ENCODE peak calls at places on chromosomes 12 and 14, in ten cellular contexts. Y, H, O, E, G, L, S, B, X and Z are unnamed samples.

GRCh38 chr14:75981426-75981825 is 369 bp downstream of the TGFB3 start:
- DNase-seq in B (peak), S (no peak), H (no peak), O (peak), L (no peak), X (no peak), Y (no peak), E (peak), G (peak), Z (no peak)

GRCh38 chr14:32259368-32260013 is 56.4 kb upstream of the RNU6-8 start:
- DNase-seq in O (peak), Y (peak), B (no peak), L (no peak), X (peak), S (no peak), E (no peak), H (peak), G (peak), Z (peak)

GRCh38 chr12:6821674-6822433 is at the start of gene GPR162:
- DNase-seq in H (peak), E (peak), X (no peak), G (no peak), O (peak), S (no peak), Y (peak), L (no peak), B (peak), Z (no peak)

GRCh38 chr12:101021911-101022388 is 188.1 kb downstream of the SLC5A8 start:
- DNase-seq in X (peak), G (no peak), B (peak), L (no peak), E (no peak), S (no peak), Y (peak), O (no peak), H (peak), Z (peak)

GRCh38 chr12:109899783-109900751 is at the start of gene TCHP:
- DNase-seq in X (peak), S (peak), O (peak), B (peak), E (peak), G (peak), H (peak), L (peak), Y (peak), Z (peak)

GRCh38 chr12:122336015-122336946 is 70.0 kb upstream of the VPS33A start:
- DNase-seq in O (peak), E (no peak), Y (peak), L (peak), B (no peak), G (no peak), X (no peak), S (peak), H (peak), Z (no peak)

GRCh38 chr12:49552899-49553298 is 14.1 kb downstream of the KCNH3 start:
- DNase-seq in G (no peak), B (peak), S (no peak), O (no peak), E (no peak), X (no peak), L (no peak), H (no peak), Y (no peak), Z (no peak)

GRCh38 chr12:29346764-29347421 is 34.1 kb downstream of the ERGIC2 start:
- DNase-seq in E (no peak), H (no peak), S (no peak), O (no peak), G (no peak), X (no peak), L (no peak), B (no peak), Y (peak), Z (no peak)

GRCh38 chr12:18468521-18469075 is 207.3 kb downstream of the PIK3C2G start:
- DNase-seq in X (peak), L (no peak), E (no peak), B (peak), Y (peak), G (no peak), O (no peak), S (no peak), H (peak), Z (peak)

GRCh38 chr12:50828121-50828520 is 14.6 kb upstream of the TMPRSS12 start:
- DNase-seq in E (no peak), X (no peak), S (no peak), B (no peak), G (no peak), H (no peak), L (no peak), Y (no peak), O (no peak), Z (no peak)

GRCh38 chr12:6038160-6038559 is 86.3 kb downstream of the VWF start:
- DNase-seq in S (no peak), O (peak), X (no peak), E (no peak), Y (peak), L (no peak), G (no peak), H (peak), B (peak), Z (peak)

GRCh38 chr12:113479578-113480335 is 8.1 kb upstream of the LHX5 start:
- DNase-seq in O (peak), B (peak), S (peak), H (peak), G (no peak), Y (peak), L (peak), X (no peak), E (no peak), Z (peak)

GRCh38 chr14:68624541-68625220 is 168.2 kb downstream of the ZFP36L1 start:
- DNase-seq in L (no peak), Y (no peak), H (no peak), S (peak), B (peak), G (no peak), X (no peak), O (no peak), E (no peak), Z (no peak)

GRCh38 chr12:67988600-67988999 is 647 bp upstream of the IFNG-AS1 start:
- DNase-seq in L (no peak), O (peak), G (peak), H (no peak), S (no peak), X (no peak), E (no peak), Y (no peak), B (no peak), Z (no peak)

GRCh38 chr12:15590180-15590826 is 198.9 kb downstream of the EPS8 start:
- DNase-seq in B (peak), G (peak), X (peak), L (peak), E (peak), O (peak), H (peak), S (peak), Y (peak), Z (peak)

GRCh38 chr12:29537292-29537691 is 39.8 kb upstream of the OVCH1 start:
- DNase-seq in G (no peak), L (no peak), X (no peak), B (no peak), Y (no peak), H (no peak), E (no peak), O (no peak), S (no peak), Z (no peak)

GRCh38 chr14:60175255-60175902 is 10.2 kb upstream of the DHRS7 start:
- DNase-seq in O (no peak), S (no peak), G (no peak), X (no peak), E (no peak), B (peak), Y (no peak), H (no peak), L (no peak), Z (no peak)

GRCh38 chr12:30422844-30423243 is 272.8 kb downstream of the IPO8 start:
- DNase-seq in B (peak), S (no peak), O (no peak), E (no peak), G (no peak), X (no peak), L (no peak), Y (no peak), H (no peak), Z (no peak)

GRCh38 chr12:130764475-130765185 is 48.5 kb upstream of the RIMBP2 start:
- DNase-seq in O (no peak), S (no peak), Y (peak), X (no peak), L (no peak), B (no peak), H (peak), E (no peak), G (no peak), Z (peak)

GRCh38 chr12:5884285-5884684 is 60.8 kb downstream of the ANO2 start:
- DNase-seq in G (no peak), Y (no peak), O (no peak), S (no peak), H (no peak), E (no peak), X (no peak), L (no peak), B (no peak), Z (no peak)

GRCh38 chr12:22544038-22544979 is at the start of gene C2CD5:
- DNase-seq in G (peak), H (peak), X (peak), L (peak), B (peak), O (peak), E (peak), S (peak), Y (peak), Z (peak)

GRCh38 chr12:25553083-25553482 is at the start of gene LMNTD1:
- DNase-seq in O (no peak), H (peak), E (no peak), Y (peak), X (peak), G (no peak), B (peak), L (no peak), S (no peak), Z (peak)

GRCh38 chr14:102593841-102594170 is 1.4 kb downstream of the RCOR1 start:
- DNase-seq in H (no peak), X (no peak), O (no peak), B (no peak), E (no peak), Y (peak), S (no peak), G (no peak), L (no peak), Z (no peak)

GRCh38 chr14:45972416-45972815 is 679.2 kb downstream of the RPL10L start:
- DNase-seq in E (no peak), Y (no peak), X (no peak), G (no peak), S (no peak), H (no peak), O (no peak), B (no peak), L (no peak), Z (no peak)

GRCh38 chr14:31405599-31406251 is 14.6 kb downstream of the HEATR5A start:
- DNase-seq in L (no peak), B (no peak), H (no peak), O (no peak), Y (no peak), E (no peak), G (no peak), S (no peak), X (no peak), Z (no peak)

GRCh38 chr14:65203574-65203973 is 101.3 kb upstream of the MAX start:
- DNase-seq in E (no peak), X (no peak), S (no peak), O (no peak), L (no peak), H (no peak), Y (no peak), G (no peak), B (no peak), Z (no peak)

GRCh38 chr14:50985124-50985815 is 41.0 kb upstream of the PYGL start:
- DNase-seq in Y (no peak), E (no peak), H (no peak), S (no peak), L (no peak), O (no peak), B (no peak), X (no peak), G (no peak), Z (no peak)

GRCh38 chr12:118436002-118436724 is 59.8 kb downstream of the SUDS3 start:
- DNase-seq in E (no peak), O (peak), G (no peak), H (no peak), S (no peak), X (no peak), Y (no peak), L (no peak), B (no peak), Z (no peak)

GRCh38 chr14:68589447-68590232 is 203.2 kb downstream of the ZFP36L1 start:
- DNase-seq in X (peak), G (no peak), L (no peak), B (no peak), S (no peak), Y (peak), E (peak), H (peak), O (no peak), Z (no peak)

GRCh38 chr14:67524152-67524963 is 8.7 kb upstream of the PLEKHH1 start:
- DNase-seq in Y (no peak), L (no peak), E (no peak), B (no peak), X (no peak), S (no peak), H (no peak), O (no peak), G (no peak), Z (no peak)

GRCh38 chr12:126747530-126748149 is 1519.3 kb upstream of the TMEM132C start:
- DNase-seq in E (no peak), S (peak), B (peak), L (peak), Y (peak), G (no peak), H (peak), X (no peak), O (peak), Z (no peak)

GRCh38 chr12:23921099-23921846 is 28.2 kb downstream of the SOX5 start:
- DNase-seq in S (no peak), O (no peak), X (no peak), E (no peak), Y (peak), H (no peak), L (no peak), G (no peak), B (no peak), Z (no peak)

GRCh38 chr14:96086574-96087077 is 47.5 kb downstream of the C14orf132 start:
- DNase-seq in G (no peak), B (peak), Y (peak), H (peak), L (no peak), S (no peak), O (no peak), X (no peak), E (no peak), Z (no peak)

GRCh38 chr14:99603471-99603933 is 505 bp downstream of the CCDC85C start:
- DNase-seq in X (no peak), E (peak), H (peak), S (peak), L (peak), O (peak), B (peak), G (peak), Y (peak), Z (no peak)

GRCh38 chr14:99605299-99605961 is 1.4 kb upstream of the CCDC85C start:
- DNase-seq in E (peak), B (peak), G (peak), H (peak), L (peak), X (no peak), Y (peak), S (peak), O (peak), Z (no peak)

GRCh38 chr14:99603965-99604765 is at the start of gene CCDC85C:
- DNase-seq in O (peak), Y (peak), G (peak), H (peak), L (peak), X (peak), B (peak), E (peak), S (peak), Z (peak)

GRCh38 chr14:99606359-99606758 is 2.4 kb upstream of the CCDC85C start:
- DNase-seq in B (no peak), Y (no peak), L (no peak), S (no peak), H (no peak), E (no peak), X (no peak), O (no peak), G (no peak), Z (no peak)

GRCh38 chr14:99604766-99605298 is 825 bp upstream of the CCDC85C start:
- DNase-seq in O (peak), X (no peak), H (peak), S (no peak), L (no peak), B (peak), E (peak), Y (peak), G (peak), Z (no peak)
- TF ChIP-seq CTCF in O (no peak), X (no peak), H (no peak), S (no peak), L (no peak), B (no peak), E (no peak), Y (no peak), G (no peak), Z (no peak)

DNA sequence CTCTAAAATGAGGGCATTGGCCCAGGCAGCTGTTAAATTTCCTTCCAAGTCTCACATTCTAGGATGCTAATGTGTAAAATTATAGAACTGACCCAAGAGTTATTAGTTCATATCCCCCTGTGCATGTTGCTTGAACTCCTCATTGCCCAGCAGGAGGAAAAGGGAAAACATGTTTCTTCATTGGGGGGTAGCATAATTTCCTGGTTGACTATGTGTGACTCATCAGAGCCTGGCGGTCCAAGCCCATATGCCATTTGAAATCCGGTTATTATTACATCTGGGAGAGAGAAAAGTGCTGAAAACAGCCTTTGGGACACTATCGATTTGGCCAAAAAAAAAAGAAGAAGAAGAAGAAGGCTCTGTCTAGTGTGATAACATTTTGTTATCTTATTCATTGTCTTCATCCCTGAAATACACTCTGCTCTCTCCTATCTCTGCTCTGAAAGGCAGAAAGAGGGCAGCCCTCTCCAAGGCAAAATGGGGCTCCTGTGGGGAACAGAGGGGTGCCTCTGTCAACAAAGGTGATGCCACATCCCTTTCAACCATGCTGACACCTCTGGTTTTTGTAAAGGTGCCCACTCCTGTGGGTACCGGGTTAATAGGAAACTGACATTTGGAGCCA is 114.2 kb downstream of the DAD1 start:
- DNase-seq in G (no peak), E (no peak), O (no peak), L (no peak), Y (peak), S (no peak), X (no peak), H (peak), B (no peak), Z (no peak)
- TF ChIP-seq CTCF in G (peak), E (no peak), O (no peak), L (no peak), Y (no peak), S (no peak), X (no peak), H (peak), B (no peak), Z (no peak)

DNA sequence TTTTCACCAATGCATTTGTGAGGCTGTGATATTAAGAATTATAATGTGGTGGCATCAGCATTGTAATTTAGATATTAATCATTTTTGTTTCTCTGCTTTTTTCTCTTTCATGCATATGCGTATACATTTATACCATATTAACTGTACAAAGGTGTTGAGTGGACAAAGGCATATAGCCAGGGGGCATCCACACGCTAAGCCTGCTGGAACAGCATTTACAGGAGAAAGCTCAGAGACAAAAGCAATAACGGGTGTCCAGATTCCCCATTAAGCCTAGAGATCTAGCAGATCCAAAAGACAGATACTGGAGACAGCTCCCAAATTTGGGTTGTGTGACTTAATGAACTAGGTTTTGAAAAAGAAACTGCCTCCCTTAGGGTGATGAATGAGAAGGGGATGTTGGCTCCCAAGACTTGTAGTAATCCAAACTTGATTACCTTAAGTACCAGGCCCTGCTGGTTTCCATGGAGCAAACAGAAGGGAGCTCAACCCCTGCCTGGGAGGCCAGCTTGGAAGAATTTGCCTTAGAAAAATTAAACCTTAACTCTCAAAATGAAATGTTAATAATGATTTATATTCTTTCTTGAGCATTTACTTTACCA is 181.9 kb downstream of the SLC6A15 start:
- DNase-seq in B (no peak), L (no peak), Y (no peak), X (no peak), H (no peak), O (peak), S (no peak), G (no peak), E (no peak), Z (no peak)
- TF ChIP-seq CTCF in B (no peak), L (no peak), Y (no peak), X (no peak), H (no peak), O (no peak), S (no peak), G (no peak), E (no peak), Z (no peak)

GRCh38 chr14:35044939-35045797 is 904 bp upstream of the FAM177A1 start:
- DNase-seq in X (no peak), Y (no peak), E (no peak), S (no peak), O (no peak), B (peak), H (peak), L (no peak), G (no peak), Z (no peak)
- TF ChIP-seq CTCF in X (no peak), Y (no peak), E (no peak), S (no peak), O (no peak), B (no peak), H (no peak), L (no peak), G (no peak), Z (no peak)

DNA sequence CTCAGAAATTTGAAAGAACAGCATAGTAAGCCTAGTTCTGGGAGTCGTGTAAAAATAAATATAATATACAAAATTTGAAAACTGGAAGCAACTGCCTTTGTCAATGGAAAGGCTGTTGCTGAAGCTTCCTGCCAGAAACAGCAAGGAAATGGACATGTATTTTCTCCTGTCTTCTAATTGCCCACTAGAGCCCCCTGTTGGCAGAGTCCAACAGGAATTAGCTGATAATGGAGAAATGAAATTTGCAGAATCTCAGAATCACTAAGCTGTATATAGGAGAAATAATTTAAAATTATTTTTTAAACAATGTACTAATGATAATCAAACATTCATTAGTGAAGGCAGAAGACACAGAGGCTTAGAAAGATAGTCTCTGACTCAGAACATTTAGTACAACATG is 414.8 kb downstream of the SLC6A15 start:
- DNase-seq in Y (no peak), S (no peak), G (no peak), X (no peak), H (no peak), B (no peak), O (peak), L (no peak), E (no peak), Z (peak)
- TF ChIP-seq CTCF in Y (peak), S (no peak), G (peak), X (peak), H (peak), B (peak), O (peak), L (no peak), E (no peak), Z (peak)

GRCh38 chr14:39425947-39426346 is 6.3 kb downstream of the FBXO33 start:
- DNase-seq in S (no peak), B (no peak), L (no peak), Y (no peak), X (no peak), G (no peak), E (no peak), O (no peak), H (no peak), Z (no peak)

GRCh38 chr14:39423793-39424192 is 8.4 kb downstream of the FBXO33 start:
- DNase-seq in L (no peak), O (no peak), X (no peak), B (no peak), E (no peak), H (no peak), S (no peak), G (no peak), Y (no peak), Z (no peak)

GRCh38 chr14:39428118-39428517 is 4.1 kb downstream of the FBXO33 start:
- DNase-seq in S (no peak), O (no peak), X (no peak), E (no peak), Y (no peak), G (no peak), L (no peak), B (no peak), H (no peak), Z (no peak)

GRCh38 chr14:39430762-39431415 is 1.3 kb downstream of the FBXO33 start:
- DNase-seq in H (peak), X (no peak), E (no peak), L (no peak), S (no peak), O (no peak), G (no peak), B (no peak), Y (peak), Z (no peak)

GRCh38 chr14:39426605-39427004 is 5.6 kb downstream of the FBXO33 start:
- DNase-seq in S (no peak), H (peak), O (no peak), G (no peak), Y (peak), L (no peak), E (no peak), X (peak), B (peak), Z (peak)
- TF ChIP-seq CTCF in S (peak), H (peak), O (no peak), G (no peak), Y (peak), L (peak), E (no peak), X (peak), B (peak), Z (peak)